ENCODE peak calls at places on chromosomes 3 and 15, in ten cellular contexts. K, Z, J, P, W, A, X, R, G and T are unnamed samples.

GRCh38 chr15:65286069-65286703 is 497 bp downstream of the PARP16 start:
- DNase-seq in W (no peak), A (peak), X (peak), P (no peak), K (no peak), J (peak), G (no peak), R (peak), Z (no peak), T (no peak)

GRCh38 chr3:56919137-56919796 is 117.5 kb upstream of the ARHGEF3 start:
- DNase-seq in G (no peak), Z (no peak), J (no peak), W (peak), A (no peak), X (peak), P (no peak), R (no peak), K (no peak), T (no peak)

GRCh38 chr3:73144828-73145227 is 83.4 kb downstream of the EBLN2 start:
- DNase-seq in K (no peak), X (no peak), A (no peak), Z (no peak), G (no peak), R (no peak), W (no peak), P (no peak), J (no peak), T (no peak)

GRCh38 chr15:29570121-29570930 is 251.9 kb downstream of the TJP1 start:
- DNase-seq in G (no peak), K (no peak), P (no peak), W (no peak), X (no peak), A (peak), Z (peak), J (no peak), R (no peak), T (no peak)

GRCh38 chr3:177827517-177828249 is 630.4 kb upstream of the TBL1XR1 start:
- DNase-seq in J (peak), K (no peak), G (no peak), R (peak), X (no peak), P (no peak), A (peak), W (peak), Z (no peak), T (no peak)

GRCh38 chr3:43609406-43609805 is 12.4 kb downstream of the ANO10 start:
- DNase-seq in A (no peak), W (no peak), J (no peak), Z (no peak), P (no peak), R (no peak), G (no peak), K (no peak), X (no peak), T (no peak)

GRCh38 chr15:67680645-67681044 is 138.1 kb downstream of the MAP2K5 start:
- DNase-seq in A (peak), K (no peak), J (no peak), Z (no peak), P (no peak), X (no peak), G (no peak), R (no peak), W (no peak), T (no peak)

GRCh38 chr3:106929081-106929480 is 448.2 kb upstream of the CCDC54 start:
- DNase-seq in G (no peak), A (no peak), W (no peak), P (no peak), K (no peak), X (no peak), R (no peak), J (no peak), Z (no peak), T (no peak)

GRCh38 chr3:173742491-173742890 is 344.9 kb downstream of the NLGN1 start:
- DNase-seq in W (no peak), J (no peak), G (no peak), A (no peak), X (no peak), P (no peak), R (no peak), Z (no peak), K (no peak), T (no peak)

GRCh38 chr3:123489400-123490004 is 40.6 kb upstream of the ADCY5 start:
- DNase-seq in Z (peak), P (peak), J (peak), A (peak), R (peak), K (peak), X (peak), G (no peak), W (peak), T (no peak)

GRCh38 chr3:128432301-128432897 is 34.3 kb downstream of the DNAJB8 start:
- DNase-seq in J (no peak), P (no peak), W (peak), Z (no peak), A (no peak), G (no peak), X (no peak), R (no peak), K (peak), T (no peak)

GRCh38 chr3:49602877-49603411 is 48.7 kb downstream of the BSN start:
- DNase-seq in K (peak), R (no peak), Z (no peak), A (no peak), G (peak), J (no peak), X (no peak), W (no peak), P (peak), T (no peak)

GRCh38 chr3:117709108-117709507 is 999.5 kb downstream of the TUSC7 start:
- DNase-seq in G (no peak), A (no peak), J (no peak), K (no peak), X (no peak), W (no peak), Z (no peak), P (no peak), R (no peak), T (no peak)

GRCh38 chr3:170908235-170909116 is at the start of gene EIF5A2:
- DNase-seq in R (peak), G (peak), X (peak), P (peak), K (peak), W (peak), J (peak), A (peak), Z (peak), T (peak)

GRCh38 chr3:46713048-46713897 is 4.4 kb downstream of the PRSS50 start:
- DNase-seq in Z (no peak), G (no peak), P (no peak), J (no peak), W (no peak), K (peak), A (no peak), R (no peak), X (no peak), T (peak)

GRCh38 chr3:18946524-18946923 is 201.8 kb upstream of the KCNH8 start:
- DNase-seq in P (no peak), X (no peak), K (no peak), R (no peak), G (no peak), A (no peak), W (no peak), Z (no peak), J (no peak), T (no peak)

GRCh38 chr3:50322386-50323091 is at the start of gene HYAL2:
- DNase-seq in J (no peak), G (no peak), A (no peak), K (peak), R (peak), W (no peak), Z (no peak), P (no peak), X (no peak), T (no peak)

GRCh38 chr3:48243886-48244285 is 3.0 kb downstream of the ZNF589 start:
- DNase-seq in J (no peak), K (no peak), W (no peak), A (no peak), R (no peak), Z (no peak), X (no peak), P (no peak), G (no peak), T (no peak)

GRCh38 chr15:82709081-82709420 is 624 bp downstream of the AP3B2 start:
- DNase-seq in A (no peak), X (no peak), W (peak), R (no peak), G (no peak), P (no peak), Z (no peak), J (no peak), K (no peak), T (no peak)

GRCh38 chr15:56963126-56963525 is 44.7 kb downstream of the TCF12 start:
- DNase-seq in A (no peak), G (no peak), R (no peak), W (no peak), Z (no peak), J (no peak), K (no peak), P (no peak), X (no peak), T (no peak)

GRCh38 chr3:37787027-37787868 is 74.4 kb upstream of the CTDSPL start:
- DNase-seq in K (no peak), P (no peak), W (no peak), A (no peak), J (no peak), G (no peak), Z (no peak), R (peak), X (no peak), T (no peak)

GRCh38 chr3:185815391-185816282 is 9.2 kb downstream of the IGF2BP2 start:
- DNase-seq in J (no peak), W (no peak), K (no peak), X (no peak), R (peak), P (no peak), G (no peak), Z (no peak), A (peak), T (no peak)

GRCh38 chr15:80173022-80173759 is 20.4 kb downstream of the FAH start:
- DNase-seq in Z (peak), J (peak), W (peak), X (no peak), A (peak), R (peak), G (peak), P (peak), K (peak), T (no peak)

GRCh38 chr3:116920836-116921596 is 211.4 kb downstream of the TUSC7 start:
- DNase-seq in J (no peak), G (no peak), A (peak), P (no peak), W (no peak), Z (no peak), X (no peak), K (no peak), R (no peak), T (no peak)

GRCh38 chr3:22988566-22988965 is 214.6 kb upstream of the UBE2E2 start:
- DNase-seq in P (no peak), Z (no peak), A (no peak), X (no peak), W (no peak), R (peak), J (no peak), G (no peak), K (no peak), T (no peak)

GRCh38 chr15:84669726-84670125 is 11.7 kb upstream of the NMB start:
- DNase-seq in G (no peak), X (no peak), K (no peak), A (peak), P (peak), J (no peak), Z (no peak), R (no peak), W (no peak), T (no peak)

GRCh38 chr15:48888209-48888608 is 10.3 kb downstream of the EID1 start:
- DNase-seq in R (no peak), Z (no peak), J (no peak), A (no peak), P (peak), K (no peak), X (no peak), G (no peak), W (no peak), T (no peak)

GRCh38 chr15:66835558-66835878 is 133.5 kb downstream of the SMAD6 start:
- DNase-seq in J (no peak), G (no peak), X (peak), P (no peak), Z (no peak), A (peak), K (no peak), W (no peak), R (no peak), T (peak)

GRCh38 chr3:186088335-186088734 is 20.6 kb downstream of the ETV5 start:
- DNase-seq in R (no peak), X (no peak), J (no peak), A (no peak), W (no peak), P (no peak), Z (no peak), K (no peak), G (no peak), T (no peak)

GRCh38 chr15:65212097-65212496 is 824 bp upstream of the CILP start:
- DNase-seq in R (no peak), P (peak), X (no peak), G (peak), K (no peak), J (no peak), A (no peak), Z (peak), W (peak), T (no peak)

GRCh38 chr3:99418209-99418635 is 220.2 kb upstream of the COL8A1 start:
- DNase-seq in G (no peak), J (no peak), A (peak), R (no peak), K (no peak), W (no peak), Z (peak), X (no peak), P (no peak), T (no peak)

GRCh38 chr15:57220220-57220619 is 156.1 kb upstream of the CGNL1 start:
- DNase-seq in R (no peak), K (no peak), J (no peak), G (no peak), Z (no peak), P (no peak), A (peak), W (peak), X (no peak), T (no peak)

GRCh38 chr3:160661660-160662059 is 15.3 kb upstream of the ARL14 start:
- DNase-seq in A (no peak), P (no peak), K (no peak), W (peak), Z (no peak), J (no peak), G (no peak), X (peak), R (no peak), T (no peak)

GRCh38 chr3:177875786-177876476 is 660.3 kb upstream of the KCNMB2 start:
- DNase-seq in P (no peak), R (no peak), X (no peak), J (no peak), K (no peak), Z (no peak), G (no peak), A (no peak), W (peak), T (no peak)

GRCh38 chr3:48034000-48034516 is 17.8 kb upstream of the MAP4 start:
- DNase-seq in G (no peak), K (no peak), A (peak), P (no peak), J (peak), W (no peak), Z (no peak), R (no peak), X (peak), T (no peak)